ENCODE peak calls at places on chromosomes 12 and 14, in seven cellular contexts. Y, M, X, N, U, C and R are unnamed samples.
A peak's percentile ranks its signal among the peaks of the same experiment; 100 is the strongest.

GRCh38 chr12:27782481-27782880 is 2.4 kb upstream of the MANSC4 start:
- DNase-seq in X (no peak), C (no peak), U (no peak), M (no peak), Y (no peak), N (no peak), R (no peak)

GRCh38 chr12:74732801-74733200 is 195.2 kb downstream of the ATXN7L3B start:
- DNase-seq in X (no peak), N (no peak), C (no peak), U (no peak), M (no peak), Y (no peak), R (no peak)

GRCh38 chr12:92248977-92249376 is 103.3 kb upstream of the BTG1 start:
- DNase-seq in C (no peak), U (no peak), M (no peak), N (no peak), X (no peak), Y (no peak), R (no peak)

GRCh38 chr12:32302218-32302826 is 97.0 kb upstream of the FGD4 start:
- DNase-seq in U (peak; percentile 55), X (peak; percentile 19), M (peak; percentile 41), Y (no peak), N (peak; percentile 63), C (peak; percentile 53), R (peak; percentile 36)

GRCh38 chr14:68144051-68144681 is 324.6 kb downstream of the RAD51B start:
- DNase-seq in X (no peak), N (no peak), Y (no peak), M (no peak), C (peak; percentile 44), U (no peak), R (no peak)

GRCh38 chr12:78490841-78491240 is 373.7 kb upstream of the SYT1 start:
- DNase-seq in C (no peak), X (no peak), U (no peak), M (no peak), Y (no peak), N (no peak), R (no peak)

GRCh38 chr12:54296393-54297121 is 4.3 kb downstream of the NFE2 start:
- DNase-seq in X (no peak), N (no peak), Y (no peak), U (no peak), C (no peak), M (no peak), R (no peak)

GRCh38 chr14:81618695-81619094 is 85.0 kb upstream of the SEL1L start:
- DNase-seq in Y (no peak), C (no peak), X (no peak), U (no peak), N (no peak), M (no peak), R (no peak)

GRCh38 chr14:92748259-92749016 is at the start of gene LGMN:
- DNase-seq in Y (peak; percentile 82), N (no peak), C (peak; percentile 92), U (peak; percentile 95), X (peak; percentile 46), M (peak; percentile 82), R (peak; percentile 85)

GRCh38 chr12:120646044-120646443 is 5.6 kb downstream of the CABP1 start:
- DNase-seq in Y (no peak), U (no peak), N (no peak), X (no peak), M (no peak), C (no peak), R (no peak)

GRCh38 chr12:56261503-56262230 is 3.5 kb upstream of the ANKRD52 start:
- DNase-seq in Y (no peak), M (no peak), X (no peak), N (no peak), C (no peak), U (no peak), R (no peak)

GRCh38 chr14:64550539-64551333 is 975 bp downstream of the PPP1R36 start:
- DNase-seq in X (no peak), C (no peak), N (no peak), M (no peak), Y (no peak), U (no peak), R (no peak)

GRCh38 chr12:89225808-89226368 is 126.4 kb downstream of the DUSP6 start:
- DNase-seq in X (no peak), N (no peak), Y (no peak), M (no peak), C (no peak), U (no peak), R (no peak)

GRCh38 chr12:25423355-25423754 is 129.7 kb downstream of the LMNTD1 start:
- DNase-seq in U (no peak), Y (no peak), C (no peak), N (no peak), M (no peak), X (no peak), R (no peak)

GRCh38 chr12:79512068-79512467 is 178.7 kb downstream of the PAWR start:
- DNase-seq in U (no peak), Y (peak; percentile 17), C (no peak), N (no peak), X (no peak), M (no peak), R (no peak)

GRCh38 chr14:28468191-28469151 is 298.1 kb upstream of the FOXG1 start:
- DNase-seq in N (no peak), M (no peak), U (no peak), X (no peak), Y (no peak), C (no peak), R (no peak)

GRCh38 chr12:14211829-14212455 is 153.5 kb upstream of the ATF7IP start:
- DNase-seq in C (no peak), X (no peak), M (no peak), N (no peak), U (no peak), Y (no peak), R (no peak)

GRCh38 chr12:89880695-89881350 is 172.2 kb upstream of the ATP2B1 start:
- DNase-seq in M (peak; percentile 19), N (peak; percentile 91), Y (no peak), X (no peak), C (no peak), U (no peak), R (peak; percentile 21)

GRCh38 chr12:73112035-73112816 is 840.1 kb downstream of the TRHDE start:
- DNase-seq in U (no peak), C (no peak), M (no peak), X (no peak), N (no peak), Y (no peak), R (no peak)

GRCh38 chr14:36874396-36875138 is 212.9 kb downstream of the PAX9 start:
- DNase-seq in C (no peak), U (no peak), M (no peak), N (no peak), X (no peak), Y (no peak), R (no peak)

GRCh38 chr14:36070056-36071043 is 106.2 kb downstream of the PTCSC3 start:
- DNase-seq in M (no peak), U (peak; percentile 39), N (no peak), C (peak; percentile 84), X (peak; percentile 25), Y (peak; percentile 44), R (no peak)

GRCh38 chr12:103833891-103834290 is 7.1 kb downstream of the NT5DC3 start:
- DNase-seq in M (no peak), U (no peak), Y (peak; percentile 10), N (no peak), C (no peak), X (no peak), R (no peak)

GRCh38 chr12:7844131-7844530 is 28.6 kb downstream of the SLC2A14 start:
- DNase-seq in Y (no peak), C (no peak), N (no peak), M (no peak), U (no peak), X (no peak), R (no peak)

GRCh38 chr14:87231336-87232026 is 761.5 kb downstream of the GALC start:
- DNase-seq in N (no peak), X (no peak), Y (no peak), M (no peak), U (no peak), C (no peak), R (no peak)
- TF ChIP-seq TAF1 in N (no peak), X (no peak), Y (no peak), M (no peak), U (no peak), C (no peak), R (no peak)

DNA sequence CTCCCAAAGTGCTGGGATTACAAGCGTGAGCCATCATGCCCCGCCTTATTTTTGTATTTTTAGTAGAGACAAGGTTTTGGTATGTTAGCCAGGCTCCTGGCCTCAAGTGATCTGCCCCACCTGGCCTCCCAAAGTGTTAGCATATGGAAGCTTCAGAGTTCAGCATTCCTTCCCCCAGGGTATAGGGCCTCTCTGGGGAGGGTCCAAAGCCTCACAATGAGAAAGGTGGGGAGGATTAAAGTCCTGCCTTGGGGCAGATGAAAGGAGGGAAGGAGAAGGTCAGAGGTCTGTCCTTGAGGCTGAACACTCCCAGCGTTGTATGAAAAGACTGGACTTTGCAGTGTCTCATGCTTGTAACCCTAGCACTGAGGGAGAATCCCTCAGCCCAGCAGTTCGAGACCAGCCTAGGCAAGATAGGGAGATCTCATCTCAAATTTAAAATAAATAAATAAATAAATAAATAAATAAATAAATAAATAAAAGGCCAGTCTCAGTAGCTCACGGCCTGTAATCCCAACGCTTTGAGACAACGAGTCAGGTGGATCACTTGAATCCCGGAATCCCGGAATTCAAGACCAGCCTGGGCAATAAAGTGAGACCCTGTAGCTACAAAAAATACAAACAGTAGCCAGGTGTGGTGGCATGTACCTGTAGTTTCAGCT is 22.0 kb upstream of the RCOR1 start:
- DNase-seq in M (no peak), X (no peak), C (peak; percentile 79), N (no peak), U (no peak), Y (no peak), R (no peak)
- TF ChIP-seq TAF1 in M (no peak), X (no peak), C (no peak), N (no peak), U (no peak), Y (no peak), R (no peak)

GRCh38 chr12:106288510-106289195 is 13.9 kb upstream of the TCP11L2 start:
- DNase-seq in C (peak; percentile 91), N (no peak), X (no peak), Y (no peak), U (no peak), M (no peak), R (no peak)
- TF ChIP-seq TAF1 in C (no peak), N (no peak), X (no peak), Y (no peak), U (peak; percentile 8), M (no peak), R (no peak)

GRCh38 chr12:93838180-93838579 is 161.0 kb downstream of the CRADD start:
- DNase-seq in U (no peak), X (no peak), C (no peak), Y (no peak), N (no peak), M (no peak), R (no peak)

GRCh38 chr12:93832126-93832525 is 155.0 kb downstream of the CRADD start:
- DNase-seq in X (no peak), U (no peak), M (no peak), C (no peak), Y (no peak), N (no peak), R (no peak)

GRCh38 chr12:93836616-93837260 is 159.6 kb downstream of the CRADD start:
- DNase-seq in M (no peak), U (no peak), X (no peak), N (no peak), C (no peak), Y (no peak), R (no peak)

GRCh38 chr12:93829073-93829472 is 151.9 kb downstream of the CRADD start:
- DNase-seq in U (no peak), M (no peak), Y (no peak), C (no peak), N (no peak), X (no peak), R (no peak)

GRCh38 chr12:93833946-93834345 is 156.8 kb downstream of the CRADD start:
- DNase-seq in X (no peak), U (no peak), Y (no peak), C (no peak), M (no peak), N (no peak), R (no peak)
- TF ChIP-seq TAF1 in X (no peak), U (no peak), Y (no peak), C (no peak), M (no peak), N (no peak), R (no peak)